ENCODE peak calls at places on chromosomes 6 and 20, in ten cellular contexts. B, T, U, A, Z, P, V, E, M and I are unnamed samples.

GRCh38 chr20:39310363-39311037 is 348.4 kb downstream of the DHX35 start:
- DNase-seq in B (no peak), T (no peak), U (no peak), A (no peak), Z (no peak), P (no peak), V (no peak), E (no peak), M (no peak), I (no peak)

GRCh38 chr20:23397961-23398360 is 23.3 kb downstream of the NAPB start:
- DNase-seq in B (no peak), T (peak; percentile 25), U (no peak), A (no peak), Z (no peak), P (peak; percentile 71), V (no peak), E (peak; percentile 35), M (peak; percentile 19), I (no peak)

GRCh38 chr20:5863040-5863811 is 87.1 kb downstream of the TRMT6 start:
- DNase-seq in B (no peak), T (no peak), U (no peak), A (no peak), Z (no peak), P (peak; percentile 50), V (no peak), E (peak; percentile 17), M (peak; percentile 29), I (no peak)

GRCh38 chr20:19370076-19371075 is 157.9 kb downstream of the SLC24A3 start:
- DNase-seq in B (no peak), T (no peak), U (no peak), A (no peak), Z (no peak), P (no peak), V (no peak), E (no peak), M (no peak), I (no peak)

GRCh38 chr6:44006123-44006871 is 121.0 kb downstream of the MRPL14 start:
- DNase-seq in B (no peak), T (no peak), U (no peak), A (no peak), Z (no peak), P (peak; percentile 85), V (no peak), E (no peak), M (no peak), I (no peak)

GRCh38 chr20:24682496-24683090 is 213.2 kb downstream of the SYNDIG1 start:
- DNase-seq in B (no peak), T (no peak), U (no peak), A (peak; percentile 12), Z (no peak), P (no peak), V (no peak), E (no peak), M (no peak), I (no peak)

GRCh38 chr6:157860505-157860991 is 37.5 kb downstream of the SNX9 start:
- DNase-seq in B (no peak), T (peak; percentile 74), U (no peak), A (no peak), Z (peak; percentile 21), P (peak; percentile 47), V (no peak), E (no peak), M (no peak), I (no peak)

GRCh38 chr20:44068780-44069191 is 118.2 kb downstream of the JPH2 start:
- DNase-seq in B (no peak), T (no peak), U (no peak), A (no peak), Z (no peak), P (no peak), V (no peak), E (no peak), M (no peak), I (no peak)

GRCh38 chr20:37670426-37670825 is 23.4 kb upstream of the CTNNBL1 start:
- DNase-seq in B (no peak), T (no peak), U (no peak), A (no peak), Z (no peak), P (no peak), V (no peak), E (peak; percentile 16), M (no peak), I (no peak)

GRCh38 chr6:135231469-135231844 is 50.3 kb downstream of the MYB start:
- DNase-seq in B (peak; percentile 38), T (peak; percentile 47), U (no peak), A (no peak), Z (no peak), P (no peak), V (no peak), E (no peak), M (no peak), I (no peak)

GRCh38 chr20:1894471-1894950 is 696 bp upstream of the SIRPA start:
- DNase-seq in B (no peak), T (peak; percentile 12), U (no peak), A (no peak), Z (no peak), P (no peak), V (no peak), E (peak; percentile 85), M (peak; percentile 50), I (no peak)

GRCh38 chr6:1834641-1835516 is 225.2 kb downstream of the FOXC1 start:
- DNase-seq in B (no peak), T (no peak), U (no peak), A (no peak), Z (no peak), P (no peak), V (no peak), E (no peak), M (no peak), I (no peak)

GRCh38 chr6:27208042-27208441 is 39.5 kb upstream of the PRSS16 start:
- DNase-seq in B (no peak), T (no peak), U (no peak), A (no peak), Z (no peak), P (no peak), V (no peak), E (no peak), M (no peak), I (no peak)

GRCh38 chr6:131911951-131912350 is 39.2 kb downstream of the CCN2 start:
- DNase-seq in B (no peak), T (no peak), U (no peak), A (no peak), Z (no peak), P (no peak), V (no peak), E (no peak), M (no peak), I (no peak)